ENCODE peak calls at places on chromosome X, in ten cellular contexts. R, U, I, O, M, V, F, S, A and D are unnamed samples.
A peak's percentile ranks its signal among the peaks of the same experiment; 100 is the strongest.

GRCh38 chrX:102958794-102959193 is 21.7 kb downstream of the RAB40AL start:
- DNase-seq in R (no peak), U (no peak), I (no peak), O (no peak), M (no peak), V (no peak), F (no peak), S (no peak), A (no peak), D (no peak)

GRCh38 chrX:18036394-18036793 is 175.3 kb upstream of the RAI2 start:
- DNase-seq in R (no peak), U (no peak), I (no peak), O (no peak), M (no peak), V (no peak), F (no peak), S (no peak), A (no peak), D (no peak)

GRCh38 chrX:150966235-150966634 is 16.9 kb upstream of the HMGB3 start:
- DNase-seq in R (no peak), U (no peak), I (no peak), O (no peak), M (no peak), V (no peak), F (no peak), S (no peak), A (no peak), D (no peak)

GRCh38 chrX:17024896-17025295 is 78.4 kb downstream of the REPS2 start:
- DNase-seq in R (no peak), U (no peak), I (no peak), O (peak; percentile 18), M (no peak), V (no peak), F (peak; percentile 34), S (no peak), A (no peak), D (no peak)

GRCh38 chrX:40105016-40105790 is 7.4 kb upstream of the BCOR start:
- DNase-seq in R (no peak), U (no peak), I (no peak), O (peak; percentile 53), M (no peak), V (no peak), F (no peak), S (no peak), A (no peak), D (peak; percentile 95)

GRCh38 chrX:87572911-87573310 is 55.3 kb downstream of the KLHL4 start:
- DNase-seq in R (no peak), U (no peak), I (no peak), O (no peak), M (no peak), V (no peak), F (no peak), S (no peak), A (no peak), D (no peak)

GRCh38 chrX:115559672-115560071 is 1.3 kb upstream of the PLS3 start:
- DNase-seq in R (no peak), U (no peak), I (no peak), O (no peak), M (no peak), V (no peak), F (no peak), S (no peak), A (no peak), D (no peak)

GRCh38 chrX:132292753-132293152 is 73.5 kb upstream of the RAP2C start:
- DNase-seq in R (no peak), U (peak; percentile 38), I (no peak), O (peak; percentile 58), M (no peak), V (peak; percentile 78), F (peak; percentile 54), S (peak; percentile 12), A (peak; percentile 37), D (peak; percentile 82)

GRCh38 chrX:71210829-71211228 is 12.2 kb upstream of the GJB1 start:
- DNase-seq in R (no peak), U (no peak), I (no peak), O (no peak), M (no peak), V (no peak), F (no peak), S (no peak), A (no peak), D (no peak)

GRCh38 chrX:333611-334311 is 15.2 kb upstream of the GTPBP6 start:
- DNase-seq in R (no peak), U (no peak), I (no peak), O (no peak), M (no peak), V (no peak), F (no peak), S (no peak), A (no peak), D (no peak)

GRCh38 chrX:110421499-110422455 is 63.1 kb downstream of the RTL9 start:
- DNase-seq in R (peak; percentile 35), U (no peak), I (peak; percentile 23), O (no peak), M (peak; percentile 55), V (no peak), F (no peak), S (no peak), A (no peak), D (no peak)

GRCh38 chrX:41064028-41064427 is 21.2 kb upstream of the USP9X start:
- DNase-seq in R (no peak), U (no peak), I (no peak), O (no peak), M (no peak), V (no peak), F (no peak), S (no peak), A (no peak), D (peak; percentile 55)

GRCh38 chrX:74018253-74018652 is 285.7 kb upstream of the ZCCHC13 start:
- DNase-seq in R (no peak), U (no peak), I (no peak), O (no peak), M (no peak), V (no peak), F (no peak), S (no peak), A (no peak), D (no peak)

GRCh38 chrX:117458243-117458968 is 658.2 kb downstream of the KLHL13 start:
- DNase-seq in R (no peak), U (no peak), I (no peak), O (no peak), M (no peak), V (no peak), F (no peak), S (no peak), A (no peak), D (no peak)

GRCh38 chrX:48468693-48469691 is 1.1 kb downstream of the SLC38A5 start:
- DNase-seq in R (no peak), U (no peak), I (no peak), O (peak; percentile 37), M (no peak), V (no peak), F (no peak), S (no peak), A (no peak), D (peak; percentile 77)

GRCh38 chrX:108122748-108123147 is 31.2 kb downstream of the ATG4A start:
- DNase-seq in R (no peak), U (no peak), I (no peak), O (no peak), M (no peak), V (no peak), F (no peak), S (no peak), A (no peak), D (no peak)

GRCh38 chrX:69523314-69523713 is 19.2 kb downstream of the NALF2 start:
- DNase-seq in R (no peak), U (no peak), I (no peak), O (no peak), M (no peak), V (no peak), F (peak; percentile 19), S (no peak), A (no peak), D (no peak)

GRCh38 chrX:39948564-39948963 is 149.2 kb downstream of the BCOR start:
- DNase-seq in R (no peak), U (no peak), I (no peak), O (no peak), M (no peak), V (no peak), F (no peak), S (no peak), A (no peak), D (no peak)

GRCh38 chrX:66046612-66047235 is 6.8 kb upstream of the VSIG4 start:
- DNase-seq in R (no peak), U (no peak), I (no peak), O (no peak), M (no peak), V (no peak), F (no peak), S (no peak), A (peak; percentile 9), D (no peak)

GRCh38 chrX:12901486-12901885 is 4.9 kb upstream of the TLR8 start:
- DNase-seq in R (peak; percentile 16), U (peak; percentile 53), I (peak; percentile 51), O (peak; percentile 65), M (peak; percentile 54), V (peak; percentile 73), F (peak; percentile 67), S (peak; percentile 47), A (peak; percentile 66), D (peak; percentile 93)

GRCh38 chrX:78643106-78643505 is 16.0 kb downstream of the RTL3 start:
- DNase-seq in R (no peak), U (no peak), I (no peak), O (no peak), M (no peak), V (no peak), F (no peak), S (no peak), A (no peak), D (no peak)

GRCh38 chrX:45907776-45908175 is 637.4 kb downstream of the ZNF674 start:
- DNase-seq in R (no peak), U (no peak), I (no peak), O (no peak), M (no peak), V (no peak), F (no peak), S (no peak), A (no peak), D (no peak)

GRCh38 chrX:152259150-152259549 is 120.8 kb upstream of the MAGEA10 start:
- DNase-seq in R (no peak), U (no peak), I (no peak), O (no peak), M (no peak), V (no peak), F (no peak), S (no peak), A (no peak), D (no peak)

GRCh38 chrX:69538321-69538876 is 34.3 kb downstream of the NALF2 start:
- DNase-seq in R (no peak), U (peak; percentile 75), I (peak; percentile 59), O (peak; percentile 74), M (peak; percentile 64), V (peak; percentile 87), F (peak; percentile 87), S (peak; percentile 38), A (peak; percentile 69), D (peak; percentile 93)

GRCh38 chrX:12946838-12947544 is 27.9 kb upstream of the TMSB4X start:
- DNase-seq in R (peak; percentile 15), U (peak; percentile 57), I (peak; percentile 65), O (peak; percentile 70), M (peak; percentile 53), V (peak; percentile 83), F (peak; percentile 68), S (peak; percentile 65), A (peak; percentile 60), D (no peak)

GRCh38 chrX:13119386-13119785 is 75.0 kb upstream of the FAM9C start:
- DNase-seq in R (no peak), U (no peak), I (no peak), O (no peak), M (no peak), V (no peak), F (no peak), S (no peak), A (no peak), D (no peak)

GRCh38 chrX:154486052-154486395 is 391 bp downstream of the UBL4A start:
- DNase-seq in R (no peak), U (peak; percentile 27), I (no peak), O (peak; percentile 42), M (no peak), V (no peak), F (no peak), S (no peak), A (peak; percentile 14), D (peak; percentile 90)

GRCh38 chrX:1536712-1537030 is 314 bp downstream of the P2RY8 start:
- DNase-seq in R (no peak), U (no peak), I (no peak), O (no peak), M (no peak), V (no peak), F (no peak), S (no peak), A (no peak), D (no peak)